ENCODE peak calls at places on chromosomes 6 and 20, in eight cellular contexts. One of them, this sample, is unnamed.

GRCh38 chr6:13924949-13925881 is at the start of gene RNF182:
- DNase-seq in NCI-H1092 treated with DMSO at 0.1 percent for 48 hours: no peak
- DNase-seq in G401: peak; percentile 64
- DNase-seq in foreskin fibroblast: no peak
- DNase-seq in HTR-8/SVneo: no peak
- DNase-seq in D341Med: peak; percentile 91
- DNase-seq in psoas muscle: no peak
- DNase-seq in C1 segment of cervical spinal cord: no peak
- DNase-seq in this sample: no peak

GRCh38 chr20:8375898-8376297 is 243.8 kb downstream of the PLCB1 start:
- DNase-seq in D341Med: no peak
- DNase-seq in psoas muscle: no peak
- DNase-seq in NCI-H1092 treated with DMSO at 0.1 percent for 48 hours: no peak
- DNase-seq in foreskin fibroblast: no peak
- DNase-seq in HTR-8/SVneo: no peak
- DNase-seq in G401: no peak
- DNase-seq in C1 segment of cervical spinal cord: no peak
- DNase-seq in this sample: no peak

GRCh38 chr20:44328428-44328827 is 8.4 kb upstream of the R3HDML start:
- DNase-seq in psoas muscle: no peak
- DNase-seq in D341Med: no peak
- DNase-seq in foreskin fibroblast: no peak
- DNase-seq in G401: no peak
- DNase-seq in C1 segment of cervical spinal cord: no peak
- DNase-seq in NCI-H1092 treated with DMSO at 0.1 percent for 48 hours: no peak
- DNase-seq in HTR-8/SVneo: no peak
- DNase-seq in this sample: no peak

GRCh38 chr20:31861346-31862156 is 8.8 kb downstream of the DUSP15 start:
- DNase-seq in D341Med: peak; percentile 94
- DNase-seq in foreskin fibroblast: peak; percentile 31
- DNase-seq in G401: no peak
- DNase-seq in C1 segment of cervical spinal cord: no peak
- DNase-seq in NCI-H1092 treated with DMSO at 0.1 percent for 48 hours: peak; percentile 57
- DNase-seq in HTR-8/SVneo: peak; percentile 79
- DNase-seq in psoas muscle: peak; percentile 61
- DNase-seq in this sample: peak; percentile 35

GRCh38 chr6:117615981-117616961 is 14.0 kb upstream of the GOPC start:
- DNase-seq in NCI-H1092 treated with DMSO at 0.1 percent for 48 hours: no peak
- DNase-seq in G401: no peak
- DNase-seq in HTR-8/SVneo: peak; percentile 32
- DNase-seq in C1 segment of cervical spinal cord: no peak
- DNase-seq in foreskin fibroblast: no peak
- DNase-seq in psoas muscle: no peak
- DNase-seq in D341Med: no peak
- DNase-seq in this sample: no peak

GRCh38 chr6:122033564-122034181 is 365.8 kb upstream of the HSF2 start:
- DNase-seq in HTR-8/SVneo: peak; percentile 38
- DNase-seq in D341Med: peak; percentile 48
- DNase-seq in foreskin fibroblast: no peak
- DNase-seq in G401: peak; percentile 76
- DNase-seq in NCI-H1092 treated with DMSO at 0.1 percent for 48 hours: peak; percentile 11
- DNase-seq in C1 segment of cervical spinal cord: no peak
- DNase-seq in psoas muscle: no peak
- DNase-seq in this sample: peak; percentile 49

GRCh38 chr20:62227977-62228958 is 8.2 kb upstream of the HRH3 start:
- DNase-seq in C1 segment of cervical spinal cord: no peak
- DNase-seq in NCI-H1092 treated with DMSO at 0.1 percent for 48 hours: no peak
- DNase-seq in G401: no peak
- DNase-seq in psoas muscle: no peak
- DNase-seq in HTR-8/SVneo: no peak
- DNase-seq in foreskin fibroblast: no peak
- DNase-seq in D341Med: no peak
- DNase-seq in this sample: no peak

GRCh38 chr6:2355155-2355554 is 109.8 kb upstream of the GMDS start:
- DNase-seq in G401: no peak
- DNase-seq in HTR-8/SVneo: no peak
- DNase-seq in psoas muscle: no peak
- DNase-seq in C1 segment of cervical spinal cord: no peak
- DNase-seq in D341Med: no peak
- DNase-seq in foreskin fibroblast: no peak
- DNase-seq in NCI-H1092 treated with DMSO at 0.1 percent for 48 hours: no peak
- DNase-seq in this sample: no peak